ENCODE peak calls at places on chromosomes 7 and 10, in four cellular contexts. Q is IMR-90, W is HepG2, V is K562. K is an unnamed sample.
A peak's percentile ranks its signal among the peaks of the same experiment; 100 is the strongest.

GRCh38 chr7:117019786-117020604 is 66.7 kb downstream of the ST7 start:
- DNase-seq in Q (peak; percentile 97), W (no peak), V (peak; percentile 78), K (peak; percentile 70)

GRCh38 chr10:117544729-117545140 is 2.2 kb downstream of the EMX2 start:
- DNase-seq in V (no peak), Q (no peak), W (no peak), K (no peak)

GRCh38 chr10:123855013-123855684 is 36.5 kb downstream of the CPXM2 start:
- DNase-seq in Q (no peak), W (no peak), V (no peak), K (no peak)

GRCh38 chr7:142618655-142619351 is 130.5 kb upstream of the PRSS1 start:
- DNase-seq in W (no peak), Q (no peak), V (no peak), K (no peak)

GRCh38 chr7:159175792-159176191 is 31.1 kb upstream of the VIPR2 start:
- DNase-seq in Q (no peak), W (no peak), V (no peak), K (no peak)

GRCh38 chr7:111887734-111888133 is 318.5 kb downstream of the DOCK4 start:
- DNase-seq in W (no peak), V (no peak), Q (no peak), K (no peak)

GRCh38 chr10:7193369-7193768 is 217.5 kb downstream of the SFMBT2 start:
- DNase-seq in Q (no peak), W (no peak), V (no peak), K (no peak)

GRCh38 chr10:62057359-62057758 is 155.9 kb downstream of the ARID5B start:
- DNase-seq in Q (no peak), V (no peak), W (no peak), K (no peak)

GRCh38 chr10:53209941-53210611 is 437.5 kb upstream of the MBL2 start:
- DNase-seq in Q (peak; percentile 4), V (no peak), W (peak; percentile 14), K (no peak)

GRCh38 chr10:123635745-123636144 is 30.4 kb upstream of the GPR26 start:
- DNase-seq in W (no peak), V (no peak), Q (no peak), K (no peak)

GRCh38 chr10:61729596-61729995 is 66.9 kb downstream of the CABCOCO1 start:
- DNase-seq in W (no peak), Q (no peak), V (no peak), K (no peak)

DNA sequence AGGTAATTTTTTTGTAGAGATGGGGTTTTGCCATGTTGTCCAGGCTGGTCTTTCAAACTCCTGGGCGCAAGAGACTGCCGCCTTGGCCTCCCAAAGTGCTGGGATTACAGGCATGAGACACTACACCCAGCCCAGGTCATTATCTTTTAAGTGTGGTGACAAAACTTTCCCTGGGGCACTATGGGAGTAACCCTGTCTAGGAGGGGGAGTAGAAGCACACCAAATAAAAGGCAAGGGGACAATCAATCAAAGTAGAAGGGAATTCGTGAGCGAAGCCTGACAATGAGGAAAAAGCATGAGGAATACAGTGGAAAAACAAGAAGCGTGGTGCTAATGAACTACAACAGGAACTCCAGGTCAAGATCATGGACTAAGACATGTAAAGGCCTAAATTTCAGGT is 31.4 kb downstream of the IDE start:
- DNase-seq in V (no peak), W (no peak), Q (no peak), K (no peak)
- TF ChIP-seq RAD21 in V (no peak), W (no peak), Q (no peak), K (no peak)

GRCh38 chr7:136870799-136871487 is 2.5 kb downstream of the CHRM2 start:
- DNase-seq in V (no peak), W (no peak), Q (no peak), K (no peak)

GRCh38 chr7:136869991-136870798 is 1.7 kb downstream of the CHRM2 start:
- DNase-seq in Q (peak; percentile 30), V (no peak), W (no peak), K (no peak)

GRCh38 chr7:136868496-136869005 is at the start of gene CHRM2:
- DNase-seq in V (no peak), Q (peak; percentile 90), W (no peak), K (no peak)

GRCh38 chr7:136865777-136866176 is 2.7 kb upstream of the CHRM2 start:
- DNase-seq in W (no peak), Q (no peak), V (no peak), K (no peak)

DNA sequence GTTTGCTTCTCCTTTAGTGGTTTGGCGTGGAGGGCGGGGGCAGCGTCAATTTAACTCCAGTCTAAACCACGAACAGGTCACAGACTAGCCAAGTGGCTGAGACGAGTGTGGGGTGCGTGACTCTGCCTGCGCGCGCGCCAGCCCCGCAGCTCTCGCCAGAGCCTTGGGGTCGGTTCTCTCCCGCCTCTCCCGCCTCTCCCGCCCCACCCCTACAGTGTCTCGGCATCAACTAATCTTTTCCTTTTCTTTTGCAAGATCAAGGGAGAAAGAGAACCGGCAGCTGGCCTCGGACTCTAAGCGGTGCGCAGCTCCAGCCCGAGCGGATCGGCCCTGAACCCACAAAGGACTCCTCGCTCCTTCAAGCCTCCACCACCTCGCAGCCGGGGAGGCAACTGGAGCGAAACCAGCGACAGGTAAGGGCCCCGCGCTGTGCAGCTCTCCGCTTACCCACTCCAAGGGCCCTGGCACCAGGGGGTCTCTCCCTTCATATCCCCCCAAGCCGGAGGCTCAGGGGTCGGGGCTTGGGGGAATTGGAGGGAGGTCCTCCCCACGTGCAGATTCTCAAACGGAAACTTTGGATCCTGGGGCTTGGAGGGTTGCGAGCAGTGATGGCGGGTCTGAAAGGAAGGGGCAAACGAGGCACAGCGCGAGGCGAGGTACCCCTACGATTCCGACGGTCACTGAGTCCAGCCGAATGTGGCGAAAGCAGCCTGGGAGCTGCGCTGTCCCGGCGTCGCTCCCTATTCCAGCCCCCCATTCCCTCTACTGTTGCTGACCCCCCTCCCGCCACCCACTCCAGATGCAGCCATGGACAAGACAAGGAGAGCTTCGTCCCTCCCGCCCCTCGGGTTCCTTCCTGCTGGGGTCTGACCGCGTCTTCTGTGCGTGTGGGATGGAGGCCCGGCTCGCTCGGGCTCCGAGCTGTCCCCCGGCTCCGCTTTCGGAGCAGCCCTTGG is 832 bp downstream of the CHRM2 start:
- DNase-seq in Q (peak; percentile 59), V (no peak), W (no peak), K (no peak)
- TF ChIP-seq MAZ in Q (peak; percentile 78), V (no peak), W (no peak), K (no peak)

GRCh38 chr7:23981758-23982157 is 271.7 kb downstream of the STK31 start:
- DNase-seq in V (no peak), Q (no peak), W (no peak), K (no peak)
- TF ChIP-seq RAD21 in V (no peak), Q (no peak), W (no peak), K (no peak)

GRCh38 chr7:39732837-39733804 is 109.7 kb downstream of the RALA start:
- DNase-seq in W (peak; percentile 68), V (peak; percentile 90), Q (peak; percentile 98), K (peak; percentile 91)
- TF ChIP-seq MAZ in W (no peak), V (no peak), Q (peak; percentile 14), K (no peak)

DNA sequence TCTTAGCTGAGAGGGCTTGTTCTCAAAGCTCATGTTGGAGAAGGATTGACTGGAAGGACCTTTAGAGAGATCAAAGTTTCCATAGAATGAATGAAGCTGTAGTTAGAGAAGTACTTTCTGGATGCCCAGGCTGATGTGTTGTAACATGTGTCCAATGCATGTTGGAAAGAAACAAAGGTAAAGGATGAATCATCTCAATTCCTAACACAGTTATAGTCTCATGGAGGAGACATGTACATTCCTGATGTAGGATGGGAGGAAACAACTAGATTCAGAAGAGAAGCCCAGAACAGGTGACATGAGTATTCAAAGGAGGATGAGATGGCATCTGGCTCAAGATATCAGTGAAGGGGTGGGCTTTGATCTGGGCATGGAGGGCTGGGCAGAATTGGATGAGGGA is 152.7 kb downstream of the SH2D4B start:
- DNase-seq in W (no peak), V (no peak), Q (no peak), K (no peak)
- TF ChIP-seq RAD21 in W (no peak), V (no peak), Q (no peak), K (no peak)

GRCh38 chr10:83083866-83084265 is 1055.4 kb upstream of the GHITM start:
- DNase-seq in W (no peak), V (no peak), Q (no peak), K (no peak)

DNA sequence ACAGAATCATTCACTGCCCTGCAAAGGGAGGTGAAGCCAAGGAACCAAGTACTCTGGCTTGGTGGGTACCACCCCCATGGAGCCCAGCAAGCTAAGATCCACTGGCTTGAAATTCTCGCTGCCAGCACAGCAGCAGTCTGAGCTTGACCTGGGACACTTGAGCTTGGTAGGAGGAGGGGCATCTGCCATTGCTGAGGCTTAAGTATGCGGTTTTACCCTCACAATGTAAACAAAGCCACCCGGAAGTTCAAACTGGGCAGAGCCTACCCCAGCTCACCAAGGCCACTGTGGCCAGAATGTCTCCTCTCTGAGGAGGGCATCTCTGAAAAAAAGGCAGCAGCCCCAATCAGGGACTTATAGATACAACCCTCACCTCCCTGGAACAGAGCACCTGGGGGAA is 1050.0 kb upstream of the GHITM start:
- DNase-seq in V (no peak), Q (no peak), W (no peak), K (no peak)
- TF ChIP-seq MAZ in V (no peak), Q (no peak), W (no peak), K (no peak)

GRCh38 chr10:44949127-44949802 is 10.3 kb upstream of the RASSF4 start:
- DNase-seq in W (no peak), V (no peak), Q (no peak), K (no peak)

GRCh38 chr10:44944354-44944753 is 15.2 kb upstream of the RASSF4 start:
- DNase-seq in Q (no peak), W (no peak), V (no peak), K (no peak)

GRCh38 chr10:44947356-44948152 is 12.0 kb upstream of the RASSF4 start:
- DNase-seq in W (no peak), Q (no peak), V (no peak), K (no peak)

GRCh38 chr10:44948713-44949112 is 10.9 kb upstream of the RASSF4 start:
- DNase-seq in Q (no peak), W (no peak), V (no peak), K (no peak)

DNA sequence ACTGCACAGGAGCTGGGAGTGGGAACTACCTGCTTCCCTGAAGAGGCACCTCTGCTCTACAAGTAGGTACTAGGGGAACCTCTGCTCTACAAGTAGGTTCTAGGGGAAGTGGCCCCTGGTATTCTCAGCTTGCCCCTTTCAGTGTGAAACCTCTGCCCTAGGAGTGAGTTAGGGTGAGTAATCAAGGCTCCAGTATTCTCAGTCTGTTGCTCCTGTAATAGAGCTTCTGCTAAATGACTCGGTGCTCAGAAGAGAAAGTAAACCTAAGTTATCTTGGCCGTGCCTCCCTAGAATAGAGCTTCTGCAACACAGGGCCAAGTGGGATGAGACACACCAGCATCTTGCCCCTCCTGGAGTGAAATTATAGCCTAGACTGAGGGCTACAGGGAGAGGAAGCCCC is 13.4 kb upstream of the RASSF4 start:
- DNase-seq in W (no peak), Q (peak; percentile 63), V (no peak), K (no peak)
- TF ChIP-seq RAD21 in W (no peak), Q (no peak), V (no peak), K (no peak)

GRCh38 chr10:112898540-112899395 is 51.3 kb upstream of the TCF7L2 start:
- DNase-seq in V (no peak), W (peak; percentile 90), Q (peak; percentile 80), K (peak; percentile 81)
- TF ChIP-seq MAZ in V (no peak), W (peak; percentile 46), Q (no peak), K (no peak)